ENCODE peak calls at places on chromosomes 13 and 19, in four cellular contexts. Y is IMR-90, N is H9, X is neuronal stem cell. Q is an unnamed sample.

GRCh38 chr13:74136089-74136658 is 2.0 kb upstream of the KLF12 start:
- DNase-seq in X (no peak), Y (peak; percentile 62), N (no peak), Q (peak; percentile 65)

GRCh38 chr19:14440049-14440448 is 6.9 kb downstream of the PKN1 start:
- DNase-seq in Y (no peak), X (no peak), N (no peak), Q (no peak)

GRCh38 chr19:35107541-35107939 is 8.1 kb upstream of the FXYD3 start:
- DNase-seq in N (no peak), Y (no peak), X (no peak), Q (no peak)

GRCh38 chr19:9149976-9150375 is 9.8 kb downstream of the ZNF317 start:
- DNase-seq in Y (no peak), N (no peak), X (no peak), Q (no peak)

GRCh38 chr19:14146789-14147216 is 10.4 kb upstream of the ASF1B start:
- DNase-seq in Y (peak; percentile 84), N (no peak), X (no peak), Q (peak; percentile 65)

GRCh38 chr19:16470911-16471811 is 609 bp downstream of the EPS15L1 start:
- DNase-seq in Y (peak; percentile 55), N (no peak), X (no peak), Q (peak; percentile 49)

GRCh38 chr19:18879579-18880373 is 16.2 kb downstream of the CERS1 start:
- DNase-seq in Y (no peak), X (no peak), N (peak; percentile 93), Q (no peak)

GRCh38 chr19:51480590-51480989 is 2.3 kb downstream of the CEACAM18 start:
- DNase-seq in N (peak; percentile 38), Y (no peak), X (no peak), Q (no peak)

GRCh38 chr13:112376050-112376681 is at the start of gene SPACA7:
- DNase-seq in X (no peak), Y (no peak), N (no peak), Q (no peak)

GRCh38 chr13:25847145-25847544 is 204.7 kb downstream of the SHISA2 start:
- DNase-seq in N (no peak), X (no peak), Y (no peak), Q (no peak)

GRCh38 chr19:18470153-18470552 is 32.2 kb upstream of the ISYNA1 start:
- DNase-seq in X (no peak), N (peak; percentile 81), Y (no peak), Q (no peak)

GRCh38 chr13:76316998-76317527 is 569.1 kb downstream of the KCTD12 start:
- DNase-seq in X (no peak), Y (peak; percentile 15), N (no peak), Q (peak; percentile 23)

GRCh38 chr13:36158606-36159005 is 27.4 kb upstream of the DCLK1 start:
- DNase-seq in N (no peak), Y (no peak), X (no peak), Q (no peak)

GRCh38 chr13:77980592-77980991 is 62.0 kb upstream of the EDNRB start:
- DNase-seq in Y (peak; percentile 81), N (no peak), X (no peak), Q (peak; percentile 88)

GRCh38 chr13:51241720-51242119 is 19.5 kb downstream of the FAM124A start:
- DNase-seq in X (no peak), N (no peak), Y (no peak), Q (peak; percentile 12)

GRCh38 chr13:80132741-80133601 is 208.0 kb downstream of the SPRY2 start:
- DNase-seq in Y (peak; percentile 62), X (no peak), N (no peak), Q (peak; percentile 93)

DNA sequence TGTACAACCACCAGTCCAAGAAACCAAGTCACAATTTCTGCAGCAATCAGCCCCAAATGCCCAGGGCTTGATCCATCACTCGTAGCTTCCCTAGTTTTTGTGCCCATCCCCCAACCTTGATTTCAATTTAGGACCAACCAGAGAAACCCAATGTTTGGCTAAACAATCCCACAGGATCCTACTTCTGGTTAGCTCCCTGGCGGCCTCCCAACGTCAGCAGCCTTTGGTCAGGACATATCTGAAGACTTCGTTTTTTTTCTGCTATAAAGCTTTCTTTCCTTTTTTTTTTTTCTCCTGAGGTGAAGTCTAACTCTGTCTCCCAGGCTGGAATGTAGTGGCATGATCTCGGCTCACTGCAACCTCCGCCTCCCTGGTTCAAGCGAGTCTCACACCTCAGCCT is 7.7 kb downstream of the DPRX start:
- DNase-seq in N (no peak), Y (no peak), X (no peak), Q (no peak)
- H2BK120ac ChIP-seq in N (no peak overlapping the region), Y (no peak overlapping the region), X (no peak overlapping the region), Q (no peak overlapping the region)

GRCh38 chr13:81293594-81294164 is 952.8 kb upstream of the SPRY2 start:
- DNase-seq in X (no peak), Y (no peak), N (no peak), Q (no peak)

GRCh38 chr13:81295177-81295576 is 954.3 kb upstream of the SPRY2 start:
- DNase-seq in N (no peak), Y (no peak), X (no peak), Q (no peak)
- H2AFZ ChIP-seq in N (no peak overlapping the region), Y (no peak overlapping the region), X (no peak overlapping the region), Q (no peak overlapping the region)

GRCh38 chr13:99691552-99691951 is 190.3 kb downstream of the TM9SF2 start:
- DNase-seq in N (no peak), X (no peak), Y (no peak), Q (no peak)
- H3K18ac ChIP-seq in N (no peak overlapping the region), X (no peak overlapping the region), Y (no peak overlapping the region), Q (no peak overlapping the region)

DNA sequence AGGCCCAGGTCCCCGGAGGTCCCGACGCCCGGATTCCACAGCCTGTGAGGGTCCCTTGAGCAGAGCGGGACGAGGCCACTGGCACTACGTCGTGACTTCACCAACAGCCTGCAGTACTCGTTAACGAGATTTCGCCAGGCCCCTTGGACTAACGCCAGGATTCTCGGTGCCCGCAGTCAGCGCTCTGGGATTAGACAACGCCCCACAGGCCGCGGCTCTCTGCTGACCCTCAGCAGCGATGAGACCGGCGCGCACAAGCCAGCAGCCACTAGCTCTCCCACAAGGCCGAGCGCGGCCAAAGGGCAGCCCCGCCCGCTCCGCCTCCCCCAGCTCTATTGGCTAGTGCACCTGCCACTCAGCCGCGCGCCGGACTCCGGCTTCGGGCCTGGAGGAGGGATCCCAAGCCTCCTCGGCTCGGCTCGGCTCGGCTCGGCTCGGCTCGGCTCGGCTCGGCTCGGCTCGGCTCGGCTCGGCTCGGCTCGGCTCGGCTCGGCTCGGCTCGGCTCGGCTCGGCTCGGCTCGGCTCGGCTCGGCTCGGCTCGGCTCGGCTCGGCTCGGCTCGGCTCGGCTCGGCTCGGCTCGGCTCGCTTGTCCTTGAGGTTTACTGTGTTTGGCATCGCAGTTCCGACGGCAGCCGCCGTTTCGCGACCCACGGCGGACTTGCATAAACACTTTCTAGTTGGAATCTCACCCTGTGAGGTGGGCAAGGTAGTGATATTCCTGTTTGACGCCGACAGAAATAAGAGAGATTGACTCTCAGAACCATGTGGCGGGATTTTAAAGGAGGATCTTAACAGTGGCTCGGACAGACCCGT is 231.7 kb upstream of the SERP2 start:
- DNase-seq in Y (peak; percentile 90), X (peak; percentile 96), N (peak; percentile 98), Q (peak; percentile 97)
- H2BK120ac ChIP-seq in Y (peak overlapping the region; percentile 99), X (no peak overlapping the region), N (no peak overlapping the region), Q (no peak overlapping the region)

GRCh38 chr13:44904982-44905381 is 84.3 kb downstream of the NUFIP1 start:
- DNase-seq in Y (peak; percentile 97), X (no peak), N (no peak), Q (peak; percentile 99)

GRCh38 chr13:44906758-44907157 is 82.5 kb downstream of the NUFIP1 start:
- DNase-seq in N (no peak), X (no peak), Y (peak; percentile 71), Q (peak; percentile 29)

GRCh38 chr13:44902793-44903192 is 86.5 kb downstream of the NUFIP1 start:
- DNase-seq in Y (no peak), X (no peak), N (no peak), Q (no peak)

GRCh38 chr13:44906230-44906629 is 83.0 kb downstream of the NUFIP1 start:
- DNase-seq in N (no peak), X (no peak), Y (no peak), Q (no peak)

DNA sequence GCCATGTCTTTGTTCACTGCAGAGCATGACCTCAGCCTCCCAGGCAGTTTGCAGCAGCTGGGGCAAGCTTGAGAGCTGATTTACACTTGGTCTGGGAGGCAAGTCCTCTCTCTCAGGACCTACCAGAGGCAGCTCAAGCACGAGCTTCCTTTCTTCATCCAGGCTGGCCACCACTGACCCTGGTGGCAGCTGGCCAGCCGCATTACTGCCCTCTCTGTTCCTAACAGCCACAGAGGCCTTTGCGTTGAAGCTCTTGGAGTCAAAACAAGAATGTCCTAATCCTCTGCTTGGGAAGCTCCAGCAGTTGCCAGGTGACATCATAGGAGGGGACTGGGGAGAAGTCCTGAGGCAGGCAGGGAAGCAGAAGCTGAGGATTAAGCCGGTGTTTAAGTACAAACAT is 85.7 kb downstream of the NUFIP1 start:
- DNase-seq in X (no peak), N (no peak), Y (peak; percentile 84), Q (peak; percentile 99)
- H2AFZ ChIP-seq in X (peak overlapping the region; percentile 67), N (no peak overlapping the region), Y (peak overlapping the region; percentile 75), Q (peak overlapping the region; percentile 15)

GRCh38 chr19:52734893-52735661 is at the start of gene ZNF611:
- DNase-seq in N (peak; percentile 97), Y (peak; percentile 88), X (peak; percentile 90), Q (peak; percentile 94)
- H3K18ac ChIP-seq in N (peak within 1 kb of the TSS; percentile 48), Y (peak within 1 kb of the TSS; percentile 30), X (peak within 1 kb of the TSS; percentile 80), Q (peak within 1 kb of the TSS; percentile 31)

DNA sequence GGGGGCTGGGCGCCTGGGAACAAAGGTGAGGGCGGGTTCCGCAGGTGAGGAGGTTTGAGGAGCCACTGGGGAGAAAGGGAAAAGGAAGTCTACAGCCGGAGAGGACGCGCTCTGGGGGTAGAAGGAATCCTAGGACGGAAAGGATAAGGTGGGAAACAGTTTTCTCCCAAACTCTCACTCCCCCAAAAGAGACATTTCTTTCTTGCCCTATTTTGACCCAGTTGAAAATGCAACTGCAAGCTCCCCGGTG is 651 bp upstream of the POLR1D start:
- DNase-seq in N (no peak), X (no peak), Y (no peak), Q (peak; percentile 76)
- H2BK120ac ChIP-seq in N (peak overlapping the region; percentile 74), X (no peak overlapping the region), Y (no peak overlapping the region), Q (no peak overlapping the region)

GRCh38 chr13:85314686-85315085 is 484.5 kb downstream of the SLITRK6 start:
- DNase-seq in N (no peak), Y (no peak), X (peak; percentile 14), Q (no peak)
- H2AFZ ChIP-seq in N (no peak overlapping the region), Y (no peak overlapping the region), X (peak overlapping the region; percentile 43), Q (no peak overlapping the region)

Q was measured in mesenchymal stem cell.